ENCODE peak calls at places on chromosomes 16 and 17, in seven cellular contexts. X is K562, R is HCT116, L is SK-N-SH, F is H1, E is GM12878, Y is HepG2. W is an unnamed sample.

GRCh38 chr17:37098910-37099664 is 150.3 kb downstream of the AATF start:
- DNase-seq in X (no peak), R (no peak), L (no peak), F (no peak), E (no peak), Y (no peak), W (no peak)

GRCh38 chr16:1991135-1991551 is 1.4 kb downstream of the SYNGR3 start:
- DNase-seq in X (no peak), R (no peak), L (no peak), F (peak), E (peak), Y (no peak), W (no peak)

GRCh38 chr16:48321307-48322036 is 63.7 kb downstream of the SIAH1 start:
- DNase-seq in X (no peak), R (no peak), L (no peak), F (no peak), E (no peak), Y (no peak), W (no peak)

GRCh38 chr17:4551141-4551540 is 4.0 kb downstream of the MYBBP1A start:
- DNase-seq in X (no peak), R (no peak), L (peak), F (no peak), E (no peak), Y (peak), W (no peak)

GRCh38 chr16:51426276-51426675 is 275.2 kb upstream of the SALL1 start:
- DNase-seq in X (no peak), R (no peak), L (no peak), F (no peak), E (no peak), Y (no peak), W (no peak)

GRCh38 chr17:51044964-51045363 is 75.7 kb downstream of the SPAG9 start:
- DNase-seq in X (no peak), R (no peak), L (peak), F (no peak), E (no peak), Y (no peak), W (no peak)

GRCh38 chr17:66906321-66907278 is 57.9 kb upstream of the CACNG4 start:
- DNase-seq in X (peak), R (peak), L (peak), F (peak), E (peak), Y (peak), W (peak)

GRCh38 chr17:42774066-42774750 is 959 bp downstream of the VPS25 start:
- DNase-seq in X (no peak), R (no peak), L (no peak), F (no peak), E (no peak), Y (peak), W (no peak)

GRCh38 chr17:64984776-64985521 is 65.7 kb upstream of the LRRC37A3 start:
- DNase-seq in X (no peak), R (no peak), L (no peak), F (peak), E (no peak), Y (peak), W (no peak)

GRCh38 chr16:20944861-20945390 is 44.4 kb downstream of the LYRM1 start:
- DNase-seq in X (peak), R (no peak), L (no peak), F (no peak), E (no peak), Y (peak), W (no peak)

GRCh38 chr16:83344014-83344413 is 463.8 kb upstream of the HSBP1 start:
- DNase-seq in X (no peak), R (no peak), L (no peak), F (no peak), E (no peak), Y (no peak), W (no peak)

GRCh38 chr17:77636835-77637806 is 321.4 kb upstream of the TNRC6C start:
- DNase-seq in X (no peak), R (no peak), L (no peak), F (no peak), E (no peak), Y (no peak), W (no peak)

GRCh38 chr17:73770115-73770848 is 126.0 kb upstream of the SDK2 start:
- DNase-seq in X (no peak), R (peak), L (peak), F (no peak), E (no peak), Y (no peak), W (peak)

DNA sequence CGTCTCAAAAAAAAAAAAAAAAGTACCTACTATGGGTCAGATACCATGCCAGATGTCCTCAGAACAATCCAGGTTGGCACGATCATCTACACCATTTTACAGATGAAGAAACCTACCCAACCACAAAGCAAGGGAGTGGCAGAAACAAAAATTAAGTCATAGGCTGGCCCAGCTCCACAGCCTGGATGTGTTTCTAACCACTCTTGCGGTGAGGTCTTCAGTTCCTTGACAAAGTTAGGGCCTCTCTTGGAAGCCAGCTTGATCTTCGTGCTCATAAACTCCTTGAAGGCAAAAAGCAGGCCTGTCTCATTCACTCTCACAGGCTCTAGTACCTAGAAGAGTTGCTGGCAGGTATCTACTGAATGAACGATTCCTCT is 6.2 kb downstream of the GGA2 start:
- DNase-seq in X (no peak), R (no peak), L (no peak), F (no peak), E (no peak), Y (no peak), W (no peak)
- TF ChIP-seq JUND in X (no peak), R (no peak), L (no peak), F (no peak), E (no peak), Y (no peak), W (no peak)

GRCh38 chr16:54525104-54525503 is 238.5 kb upstream of the IRX3 start:
- DNase-seq in X (no peak), R (no peak), L (no peak), F (no peak), E (no peak), Y (no peak), W (no peak)

GRCh38 chr16:54517181-54517580 is 230.6 kb upstream of the IRX3 start:
- DNase-seq in X (no peak), R (no peak), L (no peak), F (no peak), E (no peak), Y (no peak), W (no peak)

GRCh38 chr16:54522596-54522995 is 236.0 kb upstream of the IRX3 start:
- DNase-seq in X (no peak), R (no peak), L (no peak), F (no peak), E (no peak), Y (no peak), W (no peak)

GRCh38 chr16:54521327-54521726 is 234.7 kb upstream of the IRX3 start:
- DNase-seq in X (no peak), R (no peak), L (no peak), F (no peak), E (no peak), Y (no peak), W (no peak)

GRCh38 chr16:54519161-54519685 is 232.6 kb upstream of the IRX3 start:
- DNase-seq in X (no peak), R (no peak), L (no peak), F (no peak), E (no peak), Y (no peak), W (no peak)
- TF ChIP-seq JUND in X (no peak), R (no peak), L (no peak), F (no peak), E (no peak), Y (no peak), W (no peak)

DNA sequence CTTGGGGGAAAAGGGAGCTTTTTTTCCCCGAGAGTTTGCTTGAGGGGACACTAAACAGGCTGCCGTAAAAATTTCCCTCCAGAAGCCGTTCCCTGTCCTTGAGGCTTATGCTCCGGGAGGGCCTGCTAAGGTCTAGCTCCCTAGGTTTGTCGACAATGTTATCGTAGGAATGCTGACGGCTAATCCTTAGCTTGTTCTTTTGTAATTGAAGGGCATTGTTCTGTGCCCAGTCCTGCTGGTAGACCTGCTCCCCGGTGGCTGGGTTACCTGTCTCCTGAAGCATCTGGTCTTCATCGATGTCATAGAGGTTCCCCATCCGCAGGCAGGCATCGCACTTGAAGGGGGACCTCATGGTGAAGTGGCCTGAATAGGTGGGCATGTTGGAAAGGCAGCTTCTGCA is 418.7 kb downstream of the GRIN2A start:
- DNase-seq in X (no peak), R (no peak), L (no peak), F (no peak), E (no peak), Y (no peak), W (no peak)
- TF ChIP-seq JUND in X (no peak), R (no peak), L (no peak), F (no peak), E (no peak), Y (no peak), W (no peak)

GRCh38 chr16:56298948-56299602 is 107.8 kb downstream of the GNAO1 start:
- DNase-seq in X (no peak), R (no peak), L (peak), F (no peak), E (no peak), Y (no peak), W (no peak)
- TF ChIP-seq JUND in X (no peak), R (no peak), L (no peak), F (no peak), E (no peak), Y (no peak), W (no peak)

DNA sequence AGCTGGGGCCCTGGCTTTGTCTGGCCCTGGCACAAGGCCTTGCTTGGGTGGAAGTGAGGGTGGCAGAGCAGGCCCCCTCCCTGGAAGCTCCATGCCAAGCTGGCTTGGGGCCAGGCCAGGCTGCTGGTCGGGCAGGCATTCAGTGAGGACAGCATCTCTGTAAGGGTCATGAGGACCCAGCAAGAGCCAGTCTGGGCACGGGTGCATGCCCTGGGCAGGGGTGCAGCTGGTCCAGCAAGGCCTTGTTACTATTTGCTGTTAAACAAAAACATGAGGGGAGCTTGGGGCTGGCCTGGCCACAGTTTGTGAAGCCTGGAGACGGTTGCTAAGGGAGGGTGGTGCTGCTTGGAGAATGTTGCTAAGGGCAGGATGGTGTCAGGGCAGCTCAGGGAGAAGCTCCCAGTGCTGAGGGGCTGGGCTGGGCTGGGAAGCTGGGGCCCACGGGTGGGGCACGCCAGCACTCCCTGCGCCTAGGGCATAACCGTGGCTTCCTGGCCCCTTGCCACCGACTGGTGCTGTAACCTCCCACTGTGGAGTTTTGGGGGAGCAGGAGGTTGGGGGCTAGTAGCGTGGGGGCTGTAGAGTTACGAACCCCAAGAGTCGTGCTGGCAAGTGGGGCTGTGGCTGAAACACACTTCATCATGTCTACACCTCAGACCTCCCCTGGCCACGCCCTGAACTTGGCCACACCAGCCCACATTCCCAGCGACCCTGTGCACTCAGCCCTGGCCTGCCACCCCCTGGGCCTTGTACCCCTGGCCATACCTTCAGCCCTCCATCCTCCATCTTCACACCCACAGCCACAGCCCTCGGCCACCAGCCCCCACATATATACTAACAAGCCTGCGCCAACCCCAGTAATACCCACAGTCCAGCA is 1.6 kb downstream of the TPPP3 start:
- DNase-seq in X (no peak), R (no peak), L (peak), F (no peak), E (no peak), Y (no peak), W (peak)
- TF ChIP-seq JUND in X (no peak), R (no peak), L (no peak), F (no peak), E (no peak), Y (no peak), W (no peak)